ENCODE peak calls at places on chromosomes 16 and 17, in seven cellular contexts. One of them, this sample, is unnamed.
A peak's percentile ranks its signal among the peaks of the same experiment; 100 is the strongest.

GRCh38 chr17:1555618-1556471 is 6.7 kb downstream of the PITPNA start:
- DNase-seq in IMR-90: no peak
- DNase-seq in mesenchymal stem cell: no peak
- DNase-seq in H9: no peak
- DNase-seq in H1: no peak
- DNase-seq in trophoblast cell: no peak
- DNase-seq in neuronal stem cell: no peak
- DNase-seq in this sample: no peak

GRCh38 chr17:32310927-32311568 is 30.9 kb downstream of the C17orf75 start:
- DNase-seq in IMR-90: no peak
- DNase-seq in H9: no peak
- DNase-seq in trophoblast cell: no peak
- DNase-seq in neuronal stem cell: no peak
- DNase-seq in H1: no peak
- DNase-seq in mesenchymal stem cell: no peak
- DNase-seq in this sample: no peak

GRCh38 chr16:53561101-53561888 is 58.3 kb upstream of the AKTIP start:
- DNase-seq in IMR-90: no peak
- DNase-seq in neuronal stem cell: no peak
- DNase-seq in H9: no peak
- DNase-seq in mesenchymal stem cell: no peak
- DNase-seq in H1: no peak
- DNase-seq in trophoblast cell: no peak
- DNase-seq in this sample: peak; percentile 84

GRCh38 chr17:8162997-8163977 is 539 bp upstream of the VAMP2 start:
- DNase-seq in trophoblast cell: peak; percentile 59
- DNase-seq in H9: peak; percentile 95
- DNase-seq in neuronal stem cell: no peak
- DNase-seq in IMR-90: no peak
- DNase-seq in mesenchymal stem cell: peak; percentile 15
- DNase-seq in H1: peak; percentile 88
- DNase-seq in this sample: peak; percentile 83

GRCh38 chr17:32385121-32385520 is 35.2 kb downstream of the ZNF207 start:
- DNase-seq in mesenchymal stem cell: no peak
- DNase-seq in H1: no peak
- DNase-seq in IMR-90: no peak
- DNase-seq in neuronal stem cell: no peak
- DNase-seq in H9: no peak
- DNase-seq in trophoblast cell: no peak
- DNase-seq in this sample: no peak

GRCh38 chr17:50903604-50904521 is 37.7 kb upstream of the TOB1 start:
- DNase-seq in IMR-90: peak; percentile 84
- DNase-seq in mesenchymal stem cell: peak; percentile 64
- DNase-seq in H9: no peak
- DNase-seq in trophoblast cell: no peak
- DNase-seq in H1: no peak
- DNase-seq in neuronal stem cell: no peak
- DNase-seq in this sample: no peak

GRCh38 chr17:78708510-78708973 is 73.5 kb downstream of the CYTH1 start:
- DNase-seq in IMR-90: peak; percentile 83
- DNase-seq in mesenchymal stem cell: peak; percentile 74
- DNase-seq in H1: peak; percentile 72
- DNase-seq in trophoblast cell: peak; percentile 69
- DNase-seq in H9: peak; percentile 83
- DNase-seq in neuronal stem cell: peak; percentile 55
- DNase-seq in this sample: peak; percentile 75

GRCh38 chr16:59046335-59046734 is 312.2 kb upstream of the GOT2 start:
- DNase-seq in H9: no peak
- DNase-seq in IMR-90: peak; percentile 69
- DNase-seq in mesenchymal stem cell: peak; percentile 69
- DNase-seq in H1: no peak
- DNase-seq in neuronal stem cell: no peak
- DNase-seq in trophoblast cell: no peak
- DNase-seq in this sample: peak; percentile 10

GRCh38 chr16:15775209-15775608 is 81.6 kb downstream of the MYH11 start:
- DNase-seq in H9: no peak
- DNase-seq in neuronal stem cell: no peak
- DNase-seq in IMR-90: peak; percentile 58
- DNase-seq in mesenchymal stem cell: peak; percentile 41
- DNase-seq in H1: no peak
- DNase-seq in trophoblast cell: no peak
- DNase-seq in this sample: peak; percentile 60

GRCh38 chr16:55542459-55543082 is 23.9 kb upstream of the CAPNS2 start:
- DNase-seq in IMR-90: peak; percentile 72
- DNase-seq in neuronal stem cell: no peak
- DNase-seq in mesenchymal stem cell: peak; percentile 74
- DNase-seq in H9: no peak
- DNase-seq in trophoblast cell: peak; percentile 11
- DNase-seq in H1: no peak
- DNase-seq in this sample: no peak

GRCh38 chr16:58563775-58564174 is 48.5 kb downstream of the SETD6 start:
- DNase-seq in mesenchymal stem cell: no peak
- DNase-seq in trophoblast cell: peak; percentile 57
- DNase-seq in neuronal stem cell: no peak
- DNase-seq in H1: no peak
- DNase-seq in IMR-90: no peak
- DNase-seq in H9: no peak
- DNase-seq in this sample: no peak

GRCh38 chr16:81198635-81199034 is 39.9 kb upstream of the BCO1 start:
- DNase-seq in H1: no peak
- DNase-seq in IMR-90: no peak
- DNase-seq in mesenchymal stem cell: peak; percentile 19
- DNase-seq in H9: peak; percentile 36
- DNase-seq in neuronal stem cell: no peak
- DNase-seq in trophoblast cell: no peak
- DNase-seq in this sample: no peak

GRCh38 chr17:64040201-64040600 is 19.8 kb upstream of the ICAM2 start:
- DNase-seq in mesenchymal stem cell: no peak
- DNase-seq in H1: no peak
- DNase-seq in trophoblast cell: no peak
- DNase-seq in H9: no peak
- DNase-seq in IMR-90: no peak
- DNase-seq in neuronal stem cell: no peak
- DNase-seq in this sample: no peak

GRCh38 chr17:7233701-7234099 is 617 bp downstream of the DVL2 start:
- DNase-seq in IMR-90: no peak
- DNase-seq in H9: no peak
- DNase-seq in mesenchymal stem cell: no peak
- DNase-seq in H1: no peak
- DNase-seq in neuronal stem cell: no peak
- DNase-seq in trophoblast cell: no peak
- DNase-seq in this sample: peak; percentile 69

GRCh38 chr17:67386965-67387551 is 10.0 kb downstream of the PITPNC1 start:
- DNase-seq in H1: peak; percentile 91
- DNase-seq in neuronal stem cell: peak; percentile 57
- DNase-seq in IMR-90: peak; percentile 55
- DNase-seq in mesenchymal stem cell: peak; percentile 30
- DNase-seq in H9: peak; percentile 75
- DNase-seq in trophoblast cell: peak; percentile 87
- DNase-seq in this sample: peak; percentile 70

GRCh38 chr17:21008992-21009671 is 33.7 kb downstream of the USP22 start:
- DNase-seq in H1: no peak
- DNase-seq in mesenchymal stem cell: no peak
- DNase-seq in H9: no peak
- DNase-seq in IMR-90: no peak
- DNase-seq in neuronal stem cell: no peak
- DNase-seq in trophoblast cell: no peak
- DNase-seq in this sample: no peak

GRCh38 chr16:10949424-10949970 is 5.1 kb downstream of the CLEC16A start:
- DNase-seq in neuronal stem cell: no peak
- DNase-seq in H1: peak; percentile 63
- DNase-seq in trophoblast cell: no peak
- DNase-seq in mesenchymal stem cell: no peak
- DNase-seq in H9: peak; percentile 88
- DNase-seq in IMR-90: no peak
- DNase-seq in this sample: peak; percentile 97

DNA sequence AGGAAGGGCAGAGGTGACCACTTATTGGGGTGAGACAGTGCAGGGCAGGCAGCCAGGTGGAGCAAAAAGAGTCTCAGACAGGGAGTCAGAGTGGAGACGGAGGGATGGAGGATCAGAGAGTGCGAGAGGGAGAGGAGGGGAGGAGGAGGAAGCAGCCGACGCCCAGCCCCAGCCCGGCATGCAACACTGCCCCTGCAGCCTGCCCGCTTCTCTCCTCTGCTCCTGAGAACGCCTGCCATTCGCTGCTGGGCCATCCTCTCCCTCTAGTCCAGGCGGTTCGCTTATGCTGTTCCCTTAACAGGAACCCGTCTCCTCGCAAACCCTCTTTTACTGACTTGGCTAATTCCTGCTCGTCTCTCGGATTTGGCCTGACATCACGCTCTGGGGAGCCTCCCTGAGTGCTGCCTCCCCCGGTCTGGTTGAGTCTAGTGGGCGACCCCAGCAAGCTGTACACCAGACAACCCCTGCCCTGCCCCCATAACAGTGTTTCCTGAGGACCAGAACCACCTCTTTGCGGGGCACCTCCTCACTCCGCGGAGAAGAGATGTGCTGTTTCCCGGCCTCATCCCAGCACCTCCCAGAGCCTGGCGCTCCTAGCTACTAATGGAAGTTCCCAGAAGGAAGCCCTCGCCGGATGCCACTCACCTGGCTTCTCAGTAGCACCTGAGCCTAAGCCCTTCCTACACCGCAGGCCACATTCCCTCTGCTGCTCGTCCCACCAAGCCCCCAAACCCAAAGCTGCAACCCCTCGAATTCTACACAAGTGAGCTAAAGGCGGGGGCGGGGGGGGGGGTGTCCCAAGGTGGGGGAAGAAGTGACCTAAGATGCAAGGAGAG is 61.2 kb upstream of the CCL1 start:
- DNase-seq in IMR-90: no peak
- DNase-seq in trophoblast cell: no peak
- DNase-seq in neuronal stem cell: no peak
- DNase-seq in H9: peak; percentile 77
- DNase-seq in mesenchymal stem cell: no peak
- DNase-seq in H1: peak; percentile 75
- DNase-seq in this sample: peak; percentile 51
- H3K79me1 ChIP-seq in IMR-90: no peaks in the 10 kb centered on the region
- H3K79me1 ChIP-seq in trophoblast cell: no peaks in the 10 kb centered on the region
- H3K79me1 ChIP-seq in neuronal stem cell: no peaks in the 10 kb centered on the region
- H3K79me1 ChIP-seq in H9: no peaks in the 10 kb centered on the region
- H3K79me1 ChIP-seq in mesenchymal stem cell: no peaks in the 10 kb centered on the region
- H3K79me1 ChIP-seq in H1: no peaks in the 10 kb centered on the region
- H3K79me1 ChIP-seq in this sample: no peaks in the 10 kb centered on the region

GRCh38 chr17:11140028-11140427 is 101.0 kb upstream of the SHISA6 start:
- DNase-seq in mesenchymal stem cell: no peak
- DNase-seq in IMR-90: no peak
- DNase-seq in H9: no peak
- DNase-seq in H1: no peak
- DNase-seq in neuronal stem cell: no peak
- DNase-seq in trophoblast cell: no peak
- DNase-seq in this sample: no peak

GRCh38 chr17:11144358-11145233 is 96.4 kb upstream of the SHISA6 start:
- DNase-seq in mesenchymal stem cell: no peak
- DNase-seq in IMR-90: no peak
- DNase-seq in H9: peak; percentile 65
- DNase-seq in neuronal stem cell: peak; percentile 39
- DNase-seq in trophoblast cell: peak; percentile 69
- DNase-seq in H1: peak; percentile 49
- DNase-seq in this sample: peak; percentile 70

GRCh38 chr17:11140501-11140900 is 100.5 kb upstream of the SHISA6 start:
- DNase-seq in neuronal stem cell: no peak
- DNase-seq in mesenchymal stem cell: no peak
- DNase-seq in H1: no peak
- DNase-seq in IMR-90: no peak
- DNase-seq in trophoblast cell: no peak
- DNase-seq in H9: no peak
- DNase-seq in this sample: no peak

GRCh38 chr17:11142231-11142630 is 98.8 kb upstream of the SHISA6 start:
- DNase-seq in neuronal stem cell: no peak
- DNase-seq in H1: no peak
- DNase-seq in H9: no peak
- DNase-seq in mesenchymal stem cell: no peak
- DNase-seq in trophoblast cell: no peak
- DNase-seq in IMR-90: no peak
- DNase-seq in this sample: no peak
- H3K79me1 ChIP-seq in neuronal stem cell: no peaks in the 10 kb centered on the region
- H3K79me1 ChIP-seq in H1: no peaks in the 10 kb centered on the region
- H3K79me1 ChIP-seq in H9: no peaks in the 10 kb centered on the region
- H3K79me1 ChIP-seq in mesenchymal stem cell: no peaks in the 10 kb centered on the region
- H3K79me1 ChIP-seq in trophoblast cell: no peaks in the 10 kb centered on the region
- H3K79me1 ChIP-seq in IMR-90: no peaks in the 10 kb centered on the region
- H3K79me1 ChIP-seq in this sample: no peaks in the 10 kb centered on the region

GRCh38 chr17:17675416-17675815 is 5.8 kb upstream of the RAI1 start:
- DNase-seq in H1: no peak
- DNase-seq in H9: no peak
- DNase-seq in IMR-90: no peak
- DNase-seq in trophoblast cell: no peak
- DNase-seq in mesenchymal stem cell: no peak
- DNase-seq in neuronal stem cell: no peak
- DNase-seq in this sample: no peak
- H3K79me1 ChIP-seq in H1: no peaks in the 10 kb centered on the region
- H3K79me1 ChIP-seq in H9: no peaks in the 10 kb centered on the region
- H3K79me1 ChIP-seq in IMR-90: no peaks in the 10 kb centered on the region
- H3K79me1 ChIP-seq in trophoblast cell: no peaks in the 10 kb centered on the region
- H3K79me1 ChIP-seq in mesenchymal stem cell: no peaks in the 10 kb centered on the region
- H3K79me1 ChIP-seq in neuronal stem cell: no peaks in the 10 kb centered on the region
- H3K79me1 ChIP-seq in this sample: no peaks in the 10 kb centered on the region

GRCh38 chr17:40921026-40921425 is 16.4 kb downstream of the KRT23 start:
- DNase-seq in H9: no peak
- DNase-seq in trophoblast cell: no peak
- DNase-seq in neuronal stem cell: no peak
- DNase-seq in mesenchymal stem cell: no peak
- DNase-seq in IMR-90: no peak
- DNase-seq in H1: no peak
- DNase-seq in this sample: no peak

GRCh38 chr17:40916366-40916765 is 21.1 kb downstream of the KRT23 start:
- DNase-seq in H1: no peak
- DNase-seq in trophoblast cell: peak; percentile 97
- DNase-seq in H9: no peak
- DNase-seq in IMR-90: no peak
- DNase-seq in neuronal stem cell: no peak
- DNase-seq in mesenchymal stem cell: no peak
- DNase-seq in this sample: peak; percentile 59

GRCh38 chr17:40926341-40926740 is 11.1 kb downstream of the KRT23 start:
- DNase-seq in H9: peak; percentile 48
- DNase-seq in IMR-90: no peak
- DNase-seq in trophoblast cell: no peak
- DNase-seq in mesenchymal stem cell: no peak
- DNase-seq in neuronal stem cell: no peak
- DNase-seq in H1: no peak
- DNase-seq in this sample: no peak

DNA sequence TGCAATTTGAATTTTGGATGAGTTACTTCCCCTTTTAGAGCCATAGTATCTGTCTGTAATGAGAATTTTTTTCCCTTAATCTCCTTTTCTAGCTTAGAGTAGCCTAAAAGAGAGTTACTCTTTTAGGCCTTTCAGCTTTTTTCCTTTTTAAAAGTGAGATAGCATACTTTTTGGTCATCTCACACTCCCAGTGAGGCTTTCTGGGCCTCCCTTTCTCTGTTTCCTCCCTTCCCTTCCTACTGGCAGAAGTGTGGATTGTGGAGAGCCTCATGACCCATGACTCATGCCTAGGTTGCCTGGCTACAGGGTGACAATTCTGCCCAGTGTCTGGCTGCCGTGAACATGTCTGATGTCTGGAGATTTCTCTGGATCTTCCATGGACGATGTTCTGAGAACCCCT is 15.2 kb downstream of the KRT23 start:
- DNase-seq in H1: no peak
- DNase-seq in trophoblast cell: peak; percentile 71
- DNase-seq in mesenchymal stem cell: peak; percentile 90
- DNase-seq in H9: no peak
- DNase-seq in IMR-90: peak; percentile 88
- DNase-seq in neuronal stem cell: no peak
- DNase-seq in this sample: peak; percentile 82
- H3K79me1 ChIP-seq in H1: no peaks in the 10 kb centered on the region
- H3K79me1 ChIP-seq in trophoblast cell: peaks cover 6% of the 10 kb centered on the region
- H3K79me1 ChIP-seq in mesenchymal stem cell: no peaks in the 10 kb centered on the region
- H3K79me1 ChIP-seq in H9: no peaks in the 10 kb centered on the region
- H3K79me1 ChIP-seq in IMR-90: no peaks in the 10 kb centered on the region
- H3K79me1 ChIP-seq in neuronal stem cell: no peaks in the 10 kb centered on the region
- H3K79me1 ChIP-seq in this sample: no peaks in the 10 kb centered on the region

GRCh38 chr17:19618015-19618414 is 30.5 kb upstream of the ALDH3A2 start:
- DNase-seq in trophoblast cell: no peak
- DNase-seq in H1: no peak
- DNase-seq in IMR-90: no peak
- DNase-seq in neuronal stem cell: no peak
- DNase-seq in H9: no peak
- DNase-seq in mesenchymal stem cell: no peak
- DNase-seq in this sample: no peak
- H3K79me1 ChIP-seq in trophoblast cell: no peaks in the 10 kb centered on the region
- H3K79me1 ChIP-seq in H1: no peaks in the 10 kb centered on the region
- H3K79me1 ChIP-seq in IMR-90: no peaks in the 10 kb centered on the region
- H3K79me1 ChIP-seq in neuronal stem cell: no peaks in the 10 kb centered on the region
- H3K79me1 ChIP-seq in H9: no peaks in the 10 kb centered on the region
- H3K79me1 ChIP-seq in mesenchymal stem cell: no peaks in the 10 kb centered on the region
- H3K79me1 ChIP-seq in this sample: no peaks in the 10 kb centered on the region